ENCODE peak calls at places on chromosome 16, in four cellular contexts. R, V, X and S are unnamed samples.

GRCh38 chr16:21653571-21653970 is 1.2 kb upstream of the IGSF6 start:
- DNase-seq in V (no peak), X (no peak), R (no peak), S (no peak)

GRCh38 chr16:4316732-4317461 is 1.0 kb downstream of the GLIS2 start:
- DNase-seq in X (no peak), R (peak; percentile 65), V (no peak), S (no peak)

GRCh38 chr16:19980866-19981265 is 92.8 kb downstream of the GPR139 start:
- DNase-seq in R (no peak), X (no peak), V (peak; percentile 5), S (no peak)

GRCh38 chr16:19898924-19899604 is 14.4 kb upstream of the GPRC5B start:
- DNase-seq in R (peak; percentile 47), X (peak; percentile 45), V (peak; percentile 66), S (no peak)

GRCh38 chr16:4064950-4065352 is 51.3 kb downstream of the ADCY9 start:
- DNase-seq in R (no peak), V (peak; percentile 62), X (no peak), S (no peak)

GRCh38 chr16:87132361-87133014 is 184.7 kb downstream of the C16orf95 start:
- DNase-seq in X (no peak), R (no peak), V (no peak), S (peak; percentile 58)

GRCh38 chr16:49183911-49184310 is 97.7 kb downstream of the CBLN1 start:
- DNase-seq in X (peak; percentile 64), V (peak; percentile 2), R (no peak), S (no peak)

GRCh38 chr16:50517450-50518252 is 30.5 kb upstream of the NKD1 start:
- DNase-seq in V (no peak), X (no peak), R (no peak), S (peak; percentile 26)

GRCh38 chr16:68737730-68738590 is 868 bp downstream of the CDH1 start:
- DNase-seq in R (no peak), X (no peak), V (peak; percentile 17), S (peak; percentile 60)

GRCh38 chr16:12339686-12340085 is 363.2 kb downstream of the SNX29 start:
- DNase-seq in X (no peak), V (no peak), R (no peak), S (no peak)

GRCh38 chr16:49472598-49472997 is 99.0 kb downstream of the C16orf78 start:
- DNase-seq in V (no peak), X (no peak), R (no peak), S (no peak)

GRCh38 chr16:85365120-85365519 is 248.0 kb upstream of the GSE1 start:
- DNase-seq in R (no peak), V (no peak), X (no peak), S (no peak)

GRCh38 chr16:71709231-71709781 is 15.2 kb downstream of the PHLPP2 start:
- DNase-seq in X (no peak), R (no peak), V (no peak), S (no peak)

GRCh38 chr16:77660311-77660710 is 62.0 kb upstream of the NUDT7 start:
- DNase-seq in X (no peak), R (no peak), V (no peak), S (no peak)

GRCh38 chr16:77344306-77344705 is 90.5 kb downstream of the ADAMTS18 start:
- DNase-seq in R (no peak), X (no peak), V (no peak), S (no peak)

GRCh38 chr16:27717726-27718125 is 167.8 kb downstream of the KATNIP start:
- DNase-seq in X (no peak), R (no peak), V (no peak), S (no peak)

GRCh38 chr16:6165330-6165984 is 1067.9 kb upstream of the EEF2KMT start:
- DNase-seq in X (no peak), R (no peak), V (no peak), S (no peak)

GRCh38 chr16:12538667-12539081 is 265.0 kb downstream of the CPPED1 start:
- DNase-seq in X (no peak), V (peak; percentile 8), R (no peak), S (no peak)

GRCh38 chr16:88681084-88681680 is 5.1 kb downstream of the SNAI3 start:
- DNase-seq in R (no peak), V (peak; percentile 73), X (peak; percentile 93), S (no peak)

GRCh38 chr16:88303890-88304819 is 78.6 kb upstream of the ZNF469 start:
- DNase-seq in R (no peak), V (no peak), X (no peak), S (peak; percentile 55)

GRCh38 chr16:51034481-51035109 is 116.5 kb downstream of the SALL1 start:
- DNase-seq in X (peak; percentile 49), V (no peak), R (no peak), S (no peak)

GRCh38 chr16:88352261-88353200 is 30.2 kb upstream of the ZNF469 start:
- DNase-seq in V (no peak), X (no peak), R (no peak), S (no peak)

GRCh38 chr16:75065149-75065807 is 51.3 kb downstream of the LDHD start:
- DNase-seq in X (no peak), V (peak; percentile 65), R (no peak), S (no peak)

GRCh38 chr16:73546351-73546845 is 498.5 kb upstream of the ZFHX3 start:
- DNase-seq in V (no peak), X (no peak), R (no peak), S (no peak)

GRCh38 chr16:1045363-1046270 is 26.9 kb upstream of the SSTR5 start:
- DNase-seq in V (no peak), X (no peak), R (no peak), S (no peak)

GRCh38 chr16:14510939-14511797 is 118.9 kb downstream of the PARN start:
- DNase-seq in X (no peak), R (no peak), V (no peak), S (no peak)

GRCh38 chr16:89727406-89728120 is 6.2 kb downstream of the ZNF276 start:
- DNase-seq in V (no peak), R (no peak), X (no peak), S (no peak)

GRCh38 chr16:3152022-3152272 is 17.1 kb downstream of the ZNF213 start:
- DNase-seq in X (no peak), V (peak; percentile 68), R (no peak), S (no peak)

GRCh38 chr16:50735629-50736122 is 6.2 kb upstream of the CYLD start:
- DNase-seq in X (no peak), V (peak; percentile 51), R (no peak), S (no peak)

GRCh38 chr16:30434852-30435251 is 5.0 kb upstream of the DCTPP1 start:
- DNase-seq in R (no peak), V (peak; percentile 85), X (no peak), S (no peak)

GRCh38 chr16:4918790-4919210 is 18.1 kb downstream of the PPL start:
- DNase-seq in V (no peak), X (no peak), R (no peak), S (peak; percentile 57)

GRCh38 chr16:75911896-75912295 is 185.6 kb upstream of the CPHXL start:
- DNase-seq in V (no peak), R (no peak), X (no peak), S (no peak)

GRCh38 chr16:57092786-57093301 is 461 bp downstream of the CPNE2 start:
- DNase-seq in X (peak; percentile 66), R (peak; percentile 50), V (peak; percentile 50), S (peak; percentile 63)

GRCh38 chr16:57094911-57095310 is 2.5 kb downstream of the CPNE2 start:
- DNase-seq in X (no peak), V (no peak), R (no peak), S (no peak)

GRCh38 chr16:57091200-57091989 is 988 bp upstream of the CPNE2 start:
- DNase-seq in R (peak; percentile 32), X (no peak), V (no peak), S (peak; percentile 52)

GRCh38 chr16:57093845-57094564 is 1.6 kb downstream of the CPNE2 start:
- DNase-seq in X (no peak), R (no peak), V (no peak), S (no peak)

GRCh38 chr16:57091990-57092785 is at the start of gene CPNE2:
- DNase-seq in R (peak; percentile 61), X (peak; percentile 56), V (peak; percentile 32), S (peak; percentile 72)
- TF ChIP-seq CTCF in R (no peak), X (no peak), V (no peak), S (no peak)

DNA sequence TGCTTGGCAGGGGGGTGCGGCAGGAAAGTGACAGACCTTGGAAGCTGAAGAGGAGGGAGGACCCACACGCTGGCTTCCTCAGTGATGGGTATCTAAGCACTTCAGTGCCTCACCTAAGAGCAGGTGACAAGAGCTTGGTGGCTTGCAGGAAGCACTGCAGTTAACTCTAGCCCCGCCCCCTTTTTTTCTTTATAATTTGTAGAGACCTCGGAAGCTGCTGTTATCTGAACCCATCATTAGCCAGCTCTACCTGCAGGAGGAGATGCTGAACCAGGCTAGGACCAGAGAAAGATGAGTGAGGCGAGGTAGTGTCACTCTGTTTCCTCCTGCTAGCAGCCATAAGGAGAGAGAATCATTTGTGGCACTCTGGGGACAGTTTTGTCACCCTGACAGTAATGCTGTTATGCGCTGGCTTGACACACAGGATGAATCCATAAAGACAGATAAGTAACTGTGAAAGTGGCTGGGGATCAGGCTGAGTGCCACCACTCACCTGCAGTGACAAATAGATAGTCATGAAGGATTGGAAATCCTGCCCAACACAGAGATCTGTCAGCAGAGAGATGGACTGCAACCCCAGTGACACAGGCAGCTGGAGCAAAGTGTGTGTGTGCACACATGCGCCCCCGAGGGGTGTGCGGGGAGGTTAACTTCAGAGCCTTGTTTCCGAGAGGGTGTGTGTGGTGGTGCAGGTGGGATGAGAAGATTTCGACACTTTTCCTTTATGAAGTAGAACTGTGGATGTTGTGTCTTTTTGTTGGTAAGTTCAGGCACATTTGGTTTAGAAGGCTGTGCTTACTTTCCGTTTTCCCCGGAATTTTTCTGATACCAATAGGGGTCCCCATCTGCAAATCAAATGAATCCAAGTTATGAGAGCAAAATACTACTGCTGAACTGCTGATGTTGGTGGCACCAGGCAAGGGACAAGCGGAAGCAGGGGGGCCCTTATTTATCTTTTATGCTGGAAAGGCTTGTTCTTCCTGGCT is 223.9 kb downstream of the IRX3 start:
- DNase-seq in R (no peak), X (no peak), V (no peak), S (no peak)
- TF ChIP-seq CTCF in R (no peak), X (no peak), V (no peak), S (peak; percentile 8)

GRCh38 chr16:83793179-83793578 is 14.6 kb upstream of the HSBP1 start:
- DNase-seq in X (no peak), R (no peak), V (no peak), S (no peak)

GRCh38 chr16:83789642-83790401 is 18.0 kb upstream of the HSBP1 start:
- DNase-seq in X (no peak), V (no peak), R (no peak), S (no peak)

GRCh38 chr16:83791916-83792315 is 15.9 kb upstream of the HSBP1 start:
- DNase-seq in X (no peak), V (no peak), R (no peak), S (no peak)

GRCh38 chr16:83794874-83795273 is 12.9 kb upstream of the HSBP1 start:
- DNase-seq in V (no peak), R (no peak), X (no peak), S (no peak)

GRCh38 chr16:83792391-83792790 is 15.4 kb upstream of the HSBP1 start:
- DNase-seq in V (no peak), X (no peak), R (no peak), S (no peak)
- TF ChIP-seq CTCF in V (no peak), X (peak; percentile 40), R (no peak), S (no peak)

GRCh38 chr16:54627616-54628015 is 303.0 kb upstream of the IRX5 start:
- DNase-seq in X (no peak), V (no peak), R (no peak), S (no peak)
- TF ChIP-seq CTCF in X (no peak), V (no peak), R (no peak), S (no peak)